ENCODE peak calls at places on chromosomes 3 and 15, in four cellular contexts. W is AG10803, Z is heart right ventricle, O is adrenal gland. I is an unnamed sample.

GRCh38 chr3:151556591-151556990 is 95.7 kb upstream of the IGSF10 start:
- DNase-seq in W (no peak), Z (no peak), O (no peak), I (no peak)

GRCh38 chr15:40305281-40305680 is 2.5 kb downstream of the PLCB2 start:
- DNase-seq in W (no peak), Z (no peak), O (no peak), I (no peak)

GRCh38 chr3:144643778-144644191 is 672.2 kb downstream of the DIPK2A start:
- DNase-seq in W (peak), Z (no peak), O (no peak), I (no peak)

GRCh38 chr15:82043726-82044372 is 2.0 kb downstream of the MEX3B start:
- DNase-seq in W (no peak), Z (no peak), O (no peak), I (no peak)

GRCh38 chr3:102599819-102600576 is 165.2 kb downstream of the ZPLD1 start:
- DNase-seq in W (no peak), Z (no peak), O (no peak), I (no peak)

GRCh38 chr15:79505956-79506355 is 73.8 kb downstream of the MINAR1 start:
- DNase-seq in W (peak), Z (no peak), O (no peak), I (no peak)

GRCh38 chr15:68412218-68412617 is 19.7 kb downstream of the ITGA11 start:
- DNase-seq in W (no peak), Z (no peak), O (no peak), I (peak)

GRCh38 chr15:95739161-95739560 is 591.3 kb upstream of the NR2F2 start:
- DNase-seq in W (no peak), Z (no peak), O (no peak), I (no peak)

GRCh38 chr15:48331796-48332641 is 790 bp downstream of the DUT start:
- DNase-seq in W (peak), Z (peak), O (peak), I (peak)

GRCh38 chr15:89641053-89641452 is 14.2 kb downstream of the KIF7 start:
- DNase-seq in W (no peak), Z (no peak), O (no peak), I (no peak)

GRCh38 chr3:52210550-52211046 is 12.6 kb downstream of the ALAS1 start:
- DNase-seq in W (peak), Z (no peak), O (no peak), I (no peak)

GRCh38 chr3:65497846-65498245 is 540.9 kb downstream of the MAGI1 start:
- DNase-seq in W (no peak), Z (no peak), O (no peak), I (no peak)

GRCh38 chr3:50994537-50994936 is 319.8 kb downstream of the DOCK3 start:
- DNase-seq in W (no peak), Z (no peak), O (no peak), I (no peak)

GRCh38 chr3:21170964-21171363 is 580.0 kb downstream of the ZNF385D start:
- DNase-seq in W (no peak), Z (no peak), O (no peak), I (no peak)

GRCh38 chr15:68821898-68822380 is 1.2 kb upstream of the ANP32A start:
- DNase-seq in W (no peak), Z (no peak), O (no peak), I (no peak)

GRCh38 chr15:77118787-77119410 is 48.0 kb upstream of the TSPAN3 start:
- DNase-seq in W (peak), Z (peak), O (peak), I (peak)

GRCh38 chr3:57729339-57730039 is 26.6 kb upstream of the SLMAP start:
- DNase-seq in W (peak), Z (no peak), O (no peak), I (no peak)

GRCh38 chr3:23877324-23877980 is 39.3 kb downstream of the NKIRAS1 start:
- DNase-seq in W (peak), Z (peak), O (peak), I (peak)

GRCh38 chr3:142489572-142490323 is 41.9 kb upstream of the XRN1 start:
- DNase-seq in W (no peak), Z (no peak), O (no peak), I (no peak)

GRCh38 chr3:24545917-24546316 is 51.3 kb upstream of the THRB start:
- DNase-seq in W (peak), Z (peak), O (peak), I (peak)

GRCh38 chr15:34472947-34473346 is 35.3 kb upstream of the GOLGA8A start:
- DNase-seq in W (no peak), Z (no peak), O (no peak), I (no peak)

GRCh38 chr3:45656575-45657363 is 32.4 kb upstream of the SACM1L start:
- DNase-seq in W (peak), Z (peak), O (peak), I (peak)

GRCh38 chr3:143134446-143134845 is 14.9 kb downstream of the CHST2 start:
- DNase-seq in W (no peak), Z (no peak), O (no peak), I (no peak)

GRCh38 chr3:55765398-55765797 is 278.3 kb upstream of the WNT5A start:
- DNase-seq in W (no peak), Z (no peak), O (no peak), I (no peak)

GRCh38 chr3:176796371-176796770 is 400.9 kb downstream of the TBL1XR1 start:
- DNase-seq in W (peak), Z (no peak), O (no peak), I (no peak)

GRCh38 chr15:91853501-91853967 is at the start of gene SLCO3A1:
- DNase-seq in W (peak), Z (peak), O (peak), I (peak)

GRCh38 chr3:144343343-144343742 is 371.7 kb downstream of the DIPK2A start:
- DNase-seq in W (no peak), Z (no peak), O (no peak), I (no peak)

GRCh38 chr3:127431066-127431465 is 143.2 kb upstream of the PRR20G start:
- DNase-seq in W (no peak), Z (no peak), O (no peak), I (no peak)

GRCh38 chr3:11499144-11499543 is 144.6 kb downstream of the VGLL4 start:
- DNase-seq in W (peak), Z (no peak), O (no peak), I (no peak)

GRCh38 chr15:44535509-44536297 is 1.2 kb upstream of the EIF3J start:
- DNase-seq in W (no peak), Z (peak), O (no peak), I (peak)